ENCODE peak calls at places on chromosomes 16 and 17, in five cellular contexts. A is tibial nerve, E is spleen, Y is breast epithelium, G is right lobe of liver. T is an unnamed sample.
A peak's percentile ranks its signal among the peaks of the same experiment; 100 is the strongest.

GRCh38 chr17:48048321-48049140 is at the start of gene NFE2L1:
- DNase-seq in A (peak; percentile 87), Y (peak; percentile 86), E (no peak), G (peak; percentile 97), T (peak; percentile 88)

GRCh38 chr16:79092846-79093245 is 507.7 kb downstream of the MAF start:
- DNase-seq in G (no peak), A (no peak), E (no peak), Y (no peak), T (no peak)

GRCh38 chr17:36657390-36657762 is 56.0 kb downstream of the MRM1 start:
- DNase-seq in E (no peak), A (no peak), G (no peak), Y (no peak), T (no peak)

GRCh38 chr17:41519501-41520224 is 973 bp upstream of the KRT15 start:
- DNase-seq in A (no peak), Y (no peak), G (no peak), E (no peak), T (peak; percentile 53)

GRCh38 chr16:1366712-1367299 is 15.1 kb downstream of the GNPTG start:
- DNase-seq in Y (no peak), E (no peak), A (no peak), G (no peak), T (no peak)

GRCh38 chr17:2975469-2975958 is 87.9 kb downstream of the OR1D5 start:
- DNase-seq in G (no peak), Y (no peak), A (no peak), E (no peak), T (peak; percentile 35)

GRCh38 chr16:48629016-48629415 is 19.0 kb upstream of the N4BP1 start:
- DNase-seq in E (no peak), A (no peak), G (no peak), Y (no peak), T (no peak)

GRCh38 chr17:11816409-11816808 is 180.9 kb downstream of the ZNF18 start:
- DNase-seq in A (no peak), Y (no peak), E (no peak), G (no peak), T (no peak)

GRCh38 chr17:45032150-45032493 is 19.3 kb downstream of the DCAKD start:
- DNase-seq in Y (no peak), G (no peak), A (no peak), E (no peak), T (no peak)
- H3K36me3 ChIP-seq in Y (no peaks in the 10 kb centered on the region), G (no peaks in the 10 kb centered on the region), A (no peaks in the 10 kb centered on the region), E (peaks cover 38% of the 10 kb centered on the region), T (no peaks in the 10 kb centered on the region)

GRCh38 chr16:28931801-28932225 is at the start of gene CD19:
- DNase-seq in Y (no peak), G (no peak), E (peak; percentile 89), A (no peak), T (no peak)
- TF ChIP-seq POLR2A in Y (no peak), G (no peak), E (no peak), A (no peak), T (no peak)

GRCh38 chr17:40087903-40088718 is 12.3 kb downstream of the NR1D1 start:
- DNase-seq in G (no peak), Y (no peak), A (no peak), E (no peak), T (no peak)
- H3K36me3 ChIP-seq in G (no peaks in the 10 kb centered on the region), Y (peaks cover 5% of the 10 kb centered on the region), A (peaks cover 2% of the 10 kb centered on the region), E (peaks cover 63% of the 10 kb centered on the region), T (peaks cover 9% of the 10 kb centered on the region)

GRCh38 chr16:89406277-89406888 is 84.0 kb downstream of the ANKRD11 start:
- DNase-seq in A (no peak), E (no peak), G (no peak), Y (no peak), T (peak; percentile 50)

GRCh38 chr16:89407925-89408300 is 82.4 kb downstream of the ANKRD11 start:
- DNase-seq in A (no peak), G (no peak), Y (no peak), E (no peak), T (peak; percentile 37)

GRCh38 chr16:89409161-89409711 is 81.1 kb downstream of the ANKRD11 start:
- DNase-seq in Y (no peak), E (peak; percentile 80), G (no peak), A (no peak), T (no peak)

GRCh38 chr16:89407282-89407924 is 83.0 kb downstream of the ANKRD11 start:
- DNase-seq in G (no peak), Y (no peak), E (peak; percentile 86), A (no peak), T (no peak)

GRCh38 chr16:89408315-89408714 is 82.0 kb downstream of the ANKRD11 start:
- DNase-seq in A (no peak), G (peak; percentile 85), Y (no peak), E (no peak), T (peak; percentile 66)
- TF ChIP-seq POLR2A in A (no peak), G (no peak), Y (no peak), E (no peak), T (no peak)

T was measured in body of pancreas.